ENCODE peak calls at places on chromosomes 12 and 14, in ten cellular contexts. E is mucosa of gallbladder; R is ovary; V is AG04449; B is NCI-H1694; J is naive thymus-derived CD8-positive, alpha-beta T cell; T is GM23248; Y is stimulated activated CD8-positive, alpha-beta memory T cell treated with anti-CD3 and anti-CD28 coated beads, Interleukin-12 subunit alpha, Interleukin-12 subunit beta, amount 100 ng/mL, for 4 hours; S is stromal cell of bone marrow; A is fibroblast of lung. U is an unnamed sample.

GRCh38 chr14:100540926-100541620 is 46.1 kb downstream of the BEGAIN start:
- DNase-seq in E (no peak), R (no peak), V (no peak), B (no peak), J (no peak), T (no peak), Y (no peak), S (no peak), A (no peak), U (no peak)

GRCh38 chr14:95956601-95957460 is 80.2 kb downstream of the TUNAR start:
- DNase-seq in E (no peak), R (no peak), V (no peak), B (no peak), J (no peak), T (no peak), Y (no peak), S (no peak), A (no peak), U (no peak)

GRCh38 chr12:114625294-114625851 is 58.6 kb downstream of the TBX3 start:
- DNase-seq in E (no peak), R (no peak), V (no peak), B (no peak), J (peak; percentile 1), T (peak; percentile 77), Y (no peak), S (peak; percentile 15), A (peak; percentile 67), U (peak; percentile 56)

GRCh38 chr12:73599268-73599667 is 938.4 kb upstream of the ATXN7L3B start:
- DNase-seq in E (no peak), R (no peak), V (no peak), B (no peak), J (no peak), T (no peak), Y (no peak), S (no peak), A (no peak), U (no peak)

GRCh38 chr14:68309121-68309520 is 483.7 kb downstream of the ZFP36L1 start:
- DNase-seq in E (no peak), R (no peak), V (no peak), B (no peak), J (no peak), T (peak; percentile 8), Y (no peak), S (no peak), A (peak; percentile 15), U (no peak)

GRCh38 chr14:54627718-54628345 is 60.9 kb downstream of the SAMD4A start:
- DNase-seq in E (peak; percentile 38), R (no peak), V (no peak), B (no peak), J (peak; percentile 33), T (peak; percentile 77), Y (peak; percentile 4), S (peak; percentile 81), A (peak; percentile 72), U (no peak)

GRCh38 chr12:7797698-7798398 is 8.6 kb downstream of the NANOG start:
- DNase-seq in E (peak; percentile 32), R (no peak), V (no peak), B (no peak), J (no peak), T (peak; percentile 46), Y (no peak), S (no peak), A (peak; percentile 25), U (no peak)

GRCh38 chr14:69129264-69129880 is 23.5 kb downstream of the DCAF5 start:
- DNase-seq in E (peak; percentile 75), R (peak; percentile 58), V (peak; percentile 55), B (peak; percentile 79), J (peak; percentile 70), T (peak; percentile 92), Y (peak; percentile 39), S (peak; percentile 79), A (peak; percentile 79), U (peak; percentile 71)

GRCh38 chr12:51188359-51189051 is 15.6 kb upstream of the TFCP2 start:
- DNase-seq in E (no peak), R (no peak), V (no peak), B (no peak), J (no peak), T (no peak), Y (no peak), S (no peak), A (no peak), U (no peak)